ENCODE peak calls at places on chromosomes 4 and X, in eight cellular contexts. N is upper lobe of right lung; G is body of pancreas; X is tibial nerve; B is CD8-positive, alpha-beta T cell; S is GM06990; C is heart left ventricle; K is uterus. Y is an unnamed sample.

GRCh38 chr4:140013088-140013487 is 140.9 kb downstream of the MAML3 start:
- DNase-seq in N (no peak), G (no peak), X (no peak), B (no peak), S (no peak), C (no peak), K (no peak), Y (no peak)

GRCh38 chr4:177356921-177357320 is 47.2 kb downstream of the NEIL3 start:
- DNase-seq in N (no peak), G (no peak), X (no peak), B (no peak), S (no peak), C (no peak), K (no peak), Y (no peak)

GRCh38 chr4:112411781-112412281 is 104.1 kb downstream of the NEUROG2 start:
- DNase-seq in N (no peak), G (no peak), X (no peak), B (no peak), S (no peak), C (no peak), K (no peak), Y (no peak)

GRCh38 chr4:6758732-6759131 is 23.8 kb upstream of the KIAA0232 start:
- DNase-seq in N (no peak), G (no peak), X (no peak), B (no peak), S (no peak), C (no peak), K (no peak), Y (peak; percentile 29)

GRCh38 chr4:38396845-38397547 is 267.0 kb upstream of the KLF3 start:
- DNase-seq in N (no peak), G (no peak), X (no peak), B (no peak), S (no peak), C (no peak), K (no peak), Y (no peak)

GRCh38 chr4:147964519-147964918 is 232.6 kb downstream of the ARHGAP10 start:
- DNase-seq in N (no peak), G (no peak), X (no peak), B (no peak), S (no peak), C (no peak), K (no peak), Y (no peak)

GRCh38 chr4:3870567-3870962 is 104.4 kb downstream of the ADRA2C start:
- DNase-seq in N (no peak), G (no peak), X (peak; percentile 4), B (no peak), S (no peak), C (no peak), K (no peak), Y (no peak)

GRCh38 chrX:69021095-69021494 is 144.2 kb downstream of the PJA1 start:
- DNase-seq in N (no peak), G (no peak), X (no peak), B (no peak), S (no peak), C (no peak), K (no peak), Y (no peak)

GRCh38 chr4:155758500-155759371 is at the start of gene GUCY1B1:
- DNase-seq in N (peak; percentile 96), G (peak; percentile 91), X (peak; percentile 78), B (peak; percentile 51), S (peak; percentile 89), C (peak; percentile 97), K (peak; percentile 95), Y (no peak)

GRCh38 chr4:79042079-79042674 is 102.9 kb upstream of the PAQR3 start:
- DNase-seq in N (no peak), G (no peak), X (no peak), B (no peak), S (no peak), C (no peak), K (no peak), Y (no peak)

GRCh38 chr4:54173281-54173912 is 55.7 kb upstream of the PDGFRA start:
- DNase-seq in N (no peak), G (no peak), X (no peak), B (no peak), S (no peak), C (no peak), K (no peak), Y (no peak)

GRCh38 chrX:1686642-1687041 is 71.8 kb downstream of the ASMT start:
- DNase-seq in N (no peak), G (no peak), X (no peak), B (no peak), S (no peak), C (no peak), K (no peak), Y (no peak)

GRCh38 chr4:8205749-8206611 is 6.9 kb downstream of the SH3TC1 start:
- DNase-seq in N (no peak), G (no peak), X (no peak), B (no peak), S (no peak), C (no peak), K (no peak), Y (no peak)

GRCh38 chrX:153450949-153451277 is 5.1 kb upstream of the TREX2 start:
- DNase-seq in N (no peak), G (no peak), X (no peak), B (no peak), S (no peak), C (no peak), K (no peak), Y (no peak)
- H3K27me3 ChIP-seq in N (no peaks in the 10 kb centered on the region), G (no peaks in the 10 kb centered on the region), X (no peaks in the 10 kb centered on the region), B (no peaks in the 10 kb centered on the region), S (no peaks in the 10 kb centered on the region), C (no peaks in the 10 kb centered on the region), K (no peaks in the 10 kb centered on the region), Y (no peaks in the 10 kb centered on the region)

DNA sequence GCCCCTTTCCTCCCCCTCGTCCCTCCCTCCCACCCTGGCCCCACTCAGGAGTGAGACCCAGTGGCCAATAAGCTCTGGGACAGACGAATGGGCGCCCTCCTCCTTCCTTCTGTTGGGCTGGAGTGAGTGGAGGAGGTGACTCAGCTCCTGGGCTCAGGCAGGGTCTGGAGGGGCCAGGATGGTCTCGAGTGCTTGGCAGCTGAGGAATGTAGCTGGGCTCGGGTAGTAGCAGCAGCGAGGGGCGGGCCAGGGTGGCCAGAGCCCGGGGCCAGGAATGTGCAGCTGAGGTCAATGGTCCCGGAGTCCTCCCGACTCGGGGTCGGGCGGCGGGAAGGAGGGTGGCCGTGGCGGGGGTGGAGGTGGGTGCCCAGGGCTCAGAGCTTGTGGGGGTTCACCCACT is 15.0 kb downstream of the G6PD start:
- DNase-seq in N (no peak), G (no peak), X (no peak), B (no peak), S (no peak), C (no peak), K (no peak), Y (no peak)
- H3K36me3 ChIP-seq in N (peaks cover 7% of the 10 kb centered on the region), G (no peaks in the 10 kb centered on the region), X (no peaks in the 10 kb centered on the region), B (peaks cover 22% of the 10 kb centered on the region), S (peaks cover 7% of the 10 kb centered on the region), C (no peaks in the 10 kb centered on the region), K (no peaks in the 10 kb centered on the region), Y (peaks cover 5% of the 10 kb centered on the region)

DNA sequence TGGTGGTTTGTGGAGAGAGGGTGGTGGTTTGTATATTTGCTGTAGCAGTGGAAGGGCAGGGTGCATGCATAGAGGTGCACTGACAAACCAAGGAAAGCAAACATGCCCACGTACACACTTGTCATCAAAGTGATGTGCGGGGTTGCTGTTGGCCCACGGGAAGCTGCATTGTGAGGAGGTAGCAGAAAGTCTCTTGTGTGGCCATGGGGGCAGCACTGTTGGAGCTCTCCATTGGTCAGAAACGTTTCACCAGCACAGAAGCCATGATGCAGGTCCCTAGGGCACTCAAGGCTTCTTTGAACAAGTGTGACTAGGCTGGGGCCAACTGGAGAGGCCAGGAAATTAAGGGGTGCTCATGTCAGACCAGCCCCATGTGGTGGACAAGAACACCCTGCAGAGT is 174.8 kb upstream of the KLF8 start:
- DNase-seq in N (no peak), G (no peak), X (no peak), B (no peak), S (no peak), C (no peak), K (no peak), Y (no peak)
- H3K27me3 ChIP-seq in N (no peaks in the 10 kb centered on the region), G (no peaks in the 10 kb centered on the region), X (no peaks in the 10 kb centered on the region), B (no peaks in the 10 kb centered on the region), S (no peaks in the 10 kb centered on the region), C (no peaks in the 10 kb centered on the region), K (no peaks in the 10 kb centered on the region), Y (no peaks in the 10 kb centered on the region)

DNA sequence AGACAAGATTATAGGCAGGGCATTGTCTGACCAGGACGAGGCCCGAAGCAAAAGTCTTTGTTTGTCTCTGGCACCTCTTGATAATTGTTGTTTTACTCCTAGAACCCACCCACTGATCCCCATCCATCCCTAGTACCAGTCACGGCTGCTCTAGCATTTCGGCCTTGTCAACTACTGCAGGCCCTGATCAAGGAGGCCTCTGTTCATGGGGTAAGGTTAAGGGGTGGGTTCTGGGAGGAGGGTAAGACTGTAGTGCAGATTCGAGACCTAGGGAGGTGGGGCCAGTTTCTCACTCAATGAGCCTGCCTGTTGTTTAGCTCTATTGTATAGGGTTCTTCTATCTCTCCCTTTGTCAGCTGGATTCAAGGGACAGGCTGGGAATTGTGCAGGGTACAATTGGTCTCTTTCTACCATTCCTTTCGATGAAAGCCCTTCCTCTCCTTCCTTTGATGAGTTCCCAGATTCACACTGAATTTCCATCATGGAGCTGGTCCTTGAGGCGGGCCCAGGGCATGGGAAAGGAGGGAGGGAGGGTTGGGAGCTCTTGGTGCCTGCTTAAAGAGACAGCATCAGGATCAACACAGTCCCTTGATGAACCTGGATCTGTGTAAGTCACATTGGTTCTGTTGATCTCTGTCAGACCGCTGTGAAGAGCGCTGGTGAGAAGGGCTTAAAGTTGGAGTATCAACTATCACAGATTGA is 4.2 kb downstream of the PLP1 start:
- DNase-seq in N (no peak), G (no peak), X (no peak), B (no peak), S (no peak), C (no peak), K (no peak), Y (no peak)
- H3K36me3 ChIP-seq in N (no peaks in the 10 kb centered on the region), G (no peaks in the 10 kb centered on the region), X (no peaks in the 10 kb centered on the region), B (no peaks in the 10 kb centered on the region), S (no peaks in the 10 kb centered on the region), C (no peaks in the 10 kb centered on the region), K (no peaks in the 10 kb centered on the region), Y (no peaks in the 10 kb centered on the region)

GRCh38 chr4:186954956-186955355 is 231.3 kb upstream of the FAT1 start:
- DNase-seq in N (no peak), G (no peak), X (no peak), B (no peak), S (no peak), C (no peak), K (no peak), Y (no peak)
- H3K27me3 ChIP-seq in N (no peaks in the 10 kb centered on the region), G (no peaks in the 10 kb centered on the region), X (no peaks in the 10 kb centered on the region), B (no peaks in the 10 kb centered on the region), S (no peaks in the 10 kb centered on the region), C (no peaks in the 10 kb centered on the region), K (no peaks in the 10 kb centered on the region), Y (no peaks in the 10 kb centered on the region)